ENCODE peak calls at places on chromosomes 13 and 19, in five cellular contexts. J is AG09309, Z is GM19239, N is T1000, I is upper lobe of right lung. L is an unnamed sample.

GRCh38 chr13:51643114-51643881 is 59.0 kb downstream of the WDFY2 start:
- DNase-seq in J (peak), Z (no peak), N (peak), I (no peak), L (peak)

GRCh38 chr13:106213028-106213427 is 322.4 kb downstream of the EFNB2 start:
- DNase-seq in J (no peak), Z (no peak), N (no peak), I (no peak), L (no peak)

GRCh38 chr13:30441304-30441703 is 19.0 kb downstream of the UBE2L5 start:
- DNase-seq in J (no peak), Z (no peak), N (no peak), I (no peak), L (no peak)

GRCh38 chr19:58409010-58409790 is 751 bp downstream of the ZNF584 start:
- DNase-seq in J (no peak), Z (no peak), N (no peak), I (peak), L (no peak)

GRCh38 chr19:45451181-45451849 is 16.5 kb upstream of the FOSB start:
- DNase-seq in J (no peak), Z (no peak), N (peak), I (no peak), L (peak)

GRCh38 chr19:13150919-13151604 is 851 bp downstream of the IER2 start:
- DNase-seq in J (no peak), Z (no peak), N (no peak), I (no peak), L (no peak)

GRCh38 chr13:76012091-76012721 is 376.1 kb downstream of the LMO7 start:
- DNase-seq in J (no peak), Z (no peak), N (no peak), I (no peak), L (no peak)

GRCh38 chr19:1315470-1316166 is 29.9 kb downstream of the EFNA2 start:
- DNase-seq in J (no peak), Z (peak), N (peak), I (peak), L (no peak)

GRCh38 chr19:21947775-21948174 is 63.0 kb downstream of the ZNF208 start:
- DNase-seq in J (no peak), Z (no peak), N (no peak), I (no peak), L (no peak)

GRCh38 chr19:14349426-14349825 is 31.8 kb upstream of the ADGRE5 start:
- DNase-seq in J (no peak), Z (no peak), N (no peak), I (no peak), L (no peak)

GRCh38 chr13:96020155-96020575 is 33.0 kb downstream of the UGGT2 start:
- DNase-seq in J (peak), Z (peak), N (no peak), I (no peak), L (peak)

GRCh38 chr19:57245959-57246358 is 5.5 kb downstream of the ZNF805 start:
- DNase-seq in J (no peak), Z (no peak), N (no peak), I (no peak), L (no peak)

GRCh38 chr13:112251930-112252585 is 124.1 kb upstream of the SPACA7 start:
- DNase-seq in J (no peak), Z (no peak), N (no peak), I (no peak), L (no peak)

GRCh38 chr19:50664204-50664603 is 15.0 kb downstream of the C19orf81 start:
- DNase-seq in J (no peak), Z (no peak), N (no peak), I (no peak), L (no peak)

GRCh38 chr13:94433055-94433947 is 46.2 kb downstream of the DCT start:
- DNase-seq in J (no peak), Z (no peak), N (no peak), I (no peak), L (no peak)

GRCh38 chr13:97538193-97538592 is 104.2 kb downstream of the RAP2A start:
- DNase-seq in J (no peak), Z (no peak), N (no peak), I (no peak), L (no peak)

L was measured in epithelial cell of prostate.